ENCODE peak calls at places on chromosomes 7 and 10, in six cellular contexts. F, V, H, K, A and S are unnamed samples.

GRCh38 chr7:121529003-121529402 is 132.9 kb upstream of the FAM3C start:
- DNase-seq in H (no peak), A (no peak), K (no peak), V (no peak), F (no peak), S (no peak)

GRCh38 chr7:150587551-150587950 is 20.4 kb downstream of the GIMAP4 start:
- DNase-seq in K (no peak), A (no peak), V (no peak), F (no peak), H (no peak), S (no peak)

GRCh38 chr10:90925078-90926029 is 4.5 kb upstream of the ANKRD1 start:
- DNase-seq in K (no peak), F (no peak), V (no peak), A (no peak), H (no peak), S (no peak)

GRCh38 chr10:44963772-44964633 is 4.4 kb downstream of the RASSF4 start:
- DNase-seq in A (peak; percentile 46), H (no peak), F (peak; percentile 87), K (no peak), V (no peak), S (peak; percentile 95)

GRCh38 chr7:122306320-122307227 is 2.0 kb upstream of the FEZF1 start:
- DNase-seq in A (no peak), H (no peak), F (no peak), V (no peak), K (no peak), S (no peak)

GRCh38 chr7:89339748-89340147 is 544.2 kb upstream of the TEX47 start:
- DNase-seq in K (no peak), A (no peak), V (no peak), F (no peak), H (no peak), S (no peak)

GRCh38 chr10:73625004-73625883 is 16.0 kb downstream of the MYOZ1 start:
- DNase-seq in H (no peak), V (peak; percentile 32), A (peak; percentile 27), F (peak; percentile 72), K (peak; percentile 65), S (no peak)

GRCh38 chr10:28331821-28332220 is 29.0 kb upstream of the MPP7 start:
- DNase-seq in V (no peak), H (no peak), K (peak; percentile 13), F (no peak), A (no peak), S (no peak)

GRCh38 chr10:80279146-80279545 is 10.3 kb downstream of the MAT1A start:
- DNase-seq in H (no peak), A (no peak), F (no peak), V (no peak), K (no peak), S (no peak)

GRCh38 chr7:24143547-24143946 is 140.4 kb upstream of the NPY start:
- DNase-seq in H (no peak), F (no peak), K (no peak), V (no peak), A (no peak), S (no peak)

GRCh38 chr10:26890956-26891355 is 30.2 kb upstream of the ABI1 start:
- DNase-seq in A (peak; percentile 44), V (peak; percentile 73), H (peak; percentile 40), F (no peak), K (no peak), S (no peak)

GRCh38 chr10:110794808-110795207 is 76.9 kb upstream of the PDCD4 start:
- DNase-seq in H (no peak), V (no peak), F (no peak), K (no peak), A (no peak), S (no peak)

GRCh38 chr10:29691564-29692064 is 56.8 kb upstream of the SVIL start:
- DNase-seq in F (no peak), A (no peak), H (no peak), K (peak; percentile 50), V (no peak), S (no peak)

GRCh38 chr10:72353963-72354355 is 760 bp downstream of the DNAJB12 start:
- DNase-seq in H (peak; percentile 68), A (no peak), K (peak; percentile 53), V (no peak), F (no peak), S (peak; percentile 35)

GRCh38 chr7:31569528-31569927 is 55.6 kb downstream of the ITPRID1 start:
- DNase-seq in V (no peak), A (no peak), F (no peak), K (no peak), H (no peak), S (no peak)

GRCh38 chr10:43228783-43229207 is 38.1 kb downstream of the RASGEF1A start:
- DNase-seq in F (peak; percentile 38), V (peak; percentile 7), K (no peak), A (no peak), H (no peak), S (no peak)

GRCh38 chr10:52314822-52315552 is 906 bp downstream of the DKK1 start:
- DNase-seq in K (no peak), H (no peak), F (no peak), A (no peak), V (peak; percentile 8), S (no peak)

GRCh38 chr7:12327922-12328321 is 75.7 kb downstream of the VWDE start:
- DNase-seq in A (no peak), K (no peak), F (no peak), H (no peak), V (no peak), S (no peak)

GRCh38 chr10:15169555-15170407 is 1.3 kb upstream of the NMT2 start:
- DNase-seq in H (no peak), F (peak; percentile 62), K (no peak), A (no peak), V (no peak), S (no peak)

GRCh38 chr10:119346063-119346835 is 138.9 kb downstream of the GRK5 start:
- DNase-seq in A (no peak), K (no peak), H (peak; percentile 34), F (no peak), V (no peak), S (no peak)

GRCh38 chr7:108452707-108453106 is 3.5 kb downstream of the NRCAM start:
- DNase-seq in H (no peak), K (no peak), V (no peak), A (no peak), F (no peak), S (no peak)

GRCh38 chr10:122044045-122044661 is 55.2 kb downstream of the TACC2 start:
- DNase-seq in H (no peak), F (peak; percentile 89), K (no peak), V (peak; percentile 32), A (no peak), S (peak; percentile 89)

GRCh38 chr10:49112851-49113250 is 2.5 kb downstream of the VSTM4 start:
- DNase-seq in H (no peak), F (no peak), V (no peak), A (no peak), K (no peak), S (no peak)

GRCh38 chr7:128398016-128398840 is 11.6 kb downstream of the IMPDH1 start:
- DNase-seq in F (peak; percentile 80), K (peak; percentile 70), H (peak; percentile 79), V (peak; percentile 69), A (peak; percentile 42), S (no peak)

GRCh38 chr7:70016044-70016770 is 417.9 kb downstream of the AUTS2 start:
- DNase-seq in V (no peak), A (no peak), H (no peak), K (peak; percentile 27), F (no peak), S (no peak)

DNA sequence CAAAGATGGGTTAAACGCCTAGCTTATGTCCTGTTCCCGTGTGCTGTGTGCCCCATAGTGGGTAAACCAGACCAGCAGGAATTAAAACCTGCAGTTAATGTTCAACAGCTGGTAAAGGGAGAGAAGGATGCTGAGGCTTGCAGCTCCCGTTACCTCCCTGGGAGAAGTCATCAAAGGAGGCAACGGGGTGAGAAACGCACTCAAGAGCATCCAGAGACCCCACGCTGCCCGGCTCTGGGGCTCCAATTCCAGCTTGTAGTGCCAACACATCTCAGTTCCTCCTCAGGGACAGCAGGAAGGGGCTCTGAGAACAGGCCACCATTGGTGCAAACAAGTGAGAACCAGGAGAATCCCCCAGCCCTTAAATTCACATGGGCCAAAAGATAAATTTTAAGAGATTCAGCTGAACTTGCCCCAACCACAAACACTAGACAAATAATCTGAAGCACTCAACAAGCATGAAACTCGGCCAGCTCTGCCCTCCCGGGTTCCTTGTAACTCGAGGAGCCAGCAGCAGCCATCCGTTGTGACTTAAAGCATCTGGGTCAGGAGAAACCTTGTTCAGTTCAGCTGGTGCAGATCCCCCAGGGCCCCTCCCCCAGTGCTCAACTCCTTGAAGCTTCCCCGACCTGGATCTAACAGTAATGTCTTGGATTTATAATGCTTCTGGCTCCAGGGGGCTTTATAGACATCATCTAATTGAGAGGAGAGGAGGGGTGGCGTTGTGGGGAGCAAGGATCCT is 29.4 kb downstream of the FAM241B start:
- DNase-seq in K (no peak), A (no peak), H (no peak), V (no peak), F (no peak), S (no peak)
- TF ChIP-seq POLR2A in K (no peak), A (no peak), H (no peak), V (no peak), F (no peak), S (no peak)

GRCh38 chr7:130942211-130942964 is 208.4 kb upstream of the KLF14 start:
- DNase-seq in H (peak; percentile 52), V (peak; percentile 69), F (no peak), K (no peak), A (peak; percentile 55), S (peak; percentile 91)
- TF ChIP-seq POLR2A in H (peak; percentile 50), V (peak; percentile 37), F (no peak), K (no peak), A (peak; percentile 33), S (peak; percentile 81)

DNA sequence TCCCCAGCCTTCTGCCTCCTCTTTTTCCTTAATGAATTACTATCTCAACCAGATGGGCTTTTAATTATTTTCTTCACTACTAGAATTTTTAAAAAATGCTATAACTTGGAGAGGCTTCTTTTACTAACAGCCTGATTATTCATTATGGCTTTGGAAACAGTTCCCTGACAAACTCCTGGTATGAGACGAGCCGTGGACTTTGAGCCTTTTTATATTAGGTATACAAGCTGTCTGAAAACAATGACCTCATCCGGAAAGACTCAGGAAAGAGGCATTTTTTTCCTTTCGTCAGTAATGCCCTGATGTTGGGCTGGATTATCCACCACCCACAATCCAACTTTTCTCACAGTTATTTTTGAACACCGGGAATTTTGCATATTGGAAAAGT is 26.7 kb upstream of the ABLIM1 start:
- DNase-seq in F (no peak), A (no peak), K (peak; percentile 33), H (no peak), V (no peak), S (no peak)
- TF ChIP-seq POLR2A in F (no peak), A (no peak), K (no peak), H (no peak), V (no peak), S (peak; percentile 20)

GRCh38 chr7:66873476-66873875 is 47.5 kb upstream of the TMEM248 start:
- DNase-seq in K (no peak), V (no peak), A (no peak), H (no peak), F (no peak), S (no peak)

GRCh38 chr7:66871076-66871475 is 49.9 kb upstream of the TMEM248 start:
- DNase-seq in V (no peak), F (no peak), A (no peak), K (no peak), H (no peak), S (no peak)

GRCh38 chr7:66867198-66867790 is 53.7 kb upstream of the TMEM248 start:
- DNase-seq in F (no peak), V (no peak), K (no peak), H (no peak), A (no peak), S (no peak)

GRCh38 chr7:66865290-66865864 is 55.6 kb upstream of the TMEM248 start:
- DNase-seq in A (no peak), H (no peak), V (no peak), K (no peak), F (no peak), S (no peak)

GRCh38 chr7:66869660-66870450 is 51.2 kb upstream of the TMEM248 start:
- DNase-seq in H (no peak), F (no peak), V (no peak), K (no peak), A (no peak), S (no peak)
- TF ChIP-seq POLR2A in H (no peak), F (no peak), V (no peak), K (no peak), A (no peak), S (no peak)